ENCODE peak calls at places on chromosomes 6 and 20, in five cellular contexts. D is right cardiac atrium; H is Kasumi-1; N is KG1; F is stimulated activated CD8-positive, alpha-beta memory T cell treated with anti-CD3 and anti-CD28 coated beads, Interleukin-4, amount 100 ng/mL, for 4 hours. E is an unnamed sample.
A peak's percentile ranks its signal among the peaks of the same experiment; 100 is the strongest.

GRCh38 chr6:6605873-6606272 is 17.4 kb downstream of the LY86 start:
- DNase-seq in D (no peak), N (no peak), H (no peak), F (no peak), E (no peak)

GRCh38 chr6:154169193-154169847 is 130.3 kb downstream of the OPRM1 start:
- DNase-seq in N (peak; percentile 40), D (no peak), F (no peak), H (peak; percentile 19), E (no peak)

GRCh38 chr20:47568019-47568418 is 66.3 kb downstream of the NCOA3 start:
- DNase-seq in H (no peak), D (no peak), F (no peak), N (no peak), E (no peak)

GRCh38 chr20:53795170-53795569 is 201.5 kb upstream of the ZNF217 start:
- DNase-seq in D (no peak), N (no peak), F (no peak), H (no peak), E (no peak)

GRCh38 chr20:37267684-37268313 is 6.2 kb upstream of the GHRH start:
- DNase-seq in N (no peak), F (no peak), H (no peak), D (no peak), E (no peak)

GRCh38 chr6:135179920-135180457 is 1.1 kb upstream of the MYB start:
- DNase-seq in D (no peak), F (no peak), H (no peak), N (peak; percentile 28), E (no peak)

GRCh38 chr20:22402990-22403859 is 181.1 kb downstream of the FOXA2 start:
- DNase-seq in H (no peak), N (no peak), F (no peak), D (no peak), E (no peak)

GRCh38 chr6:65545920-65546319 is 161.1 kb downstream of the EYS start:
- DNase-seq in F (no peak), H (no peak), N (no peak), D (no peak), E (no peak)

GRCh38 chr6:163320804-163321203 is 93.7 kb upstream of the QKI start:
- DNase-seq in H (no peak), D (no peak), F (no peak), N (no peak), E (no peak)

GRCh38 chr6:148972481-148972880 is 225.7 kb downstream of the UST start:
- DNase-seq in H (peak; percentile 21), D (no peak), F (peak; percentile 6), N (no peak), E (peak; percentile 80)

E was measured in vagina.